ENCODE peak calls at places on chromosomes 5 and 9, in four cellular contexts. L is SJSA1, D is HuH-7.5, X is endodermal cell. C is an unnamed sample.

GRCh38 chr5:171485668-171486067 is 66.2 kb downstream of the FGF18 start:
- DNase-seq in L (no peak), D (no peak), X (no peak), C (peak; percentile 35)

GRCh38 chr5:74765201-74765600 is 1.7 kb downstream of the GFM2 start:
- DNase-seq in L (peak; percentile 55), D (no peak), X (no peak), C (no peak)

GRCh38 chr9:33161011-33161588 is 6.0 kb downstream of the B4GALT1 start:
- DNase-seq in L (peak; percentile 85), D (no peak), X (peak; percentile 71), C (peak; percentile 92)

GRCh38 chr5:116355819-116356601 is 218.6 kb downstream of the SEMA6A start:
- DNase-seq in L (no peak), D (no peak), X (no peak), C (no peak)

GRCh38 chr9:130866474-130866965 is 30.1 kb downstream of the QRFP start:
- DNase-seq in L (peak; percentile 76), D (peak; percentile 60), X (peak; percentile 97), C (peak; percentile 97)

GRCh38 chr5:30098940-30099339 is 1094.5 kb upstream of the CDH6 start:
- DNase-seq in L (no peak), D (no peak), X (no peak), C (no peak)

GRCh38 chr5:154138701-154139100 is 51.8 kb upstream of the GALNT10 start:
- DNase-seq in L (no peak), D (no peak), X (no peak), C (peak; percentile 48)

GRCh38 chr5:62082370-62082778 is 223.6 kb upstream of the KIF2A start:
- DNase-seq in L (no peak), D (no peak), X (no peak), C (no peak)

GRCh38 chr5:352639-353598 is 31.4 kb downstream of the AHRR start:
- DNase-seq in L (no peak), D (no peak), X (peak; percentile 54), C (no peak)

GRCh38 chr5:149886060-149886459 is 58.5 kb downstream of the PDE6A start:
- DNase-seq in L (no peak), D (no peak), X (no peak), C (no peak)

GRCh38 chr5:82155305-82155704 is 122.8 kb downstream of the RPS23 start:
- DNase-seq in L (no peak), D (no peak), X (no peak), C (no peak)

GRCh38 chr9:134386951-134387831 is 60.9 kb downstream of the RXRA start:
- DNase-seq in L (no peak), D (no peak), X (no peak), C (no peak)

GRCh38 chr9:26264709-26265601 is 586.7 kb upstream of the TUSC1 start:
- DNase-seq in L (peak; percentile 62), D (no peak), X (no peak), C (no peak)

GRCh38 chr5:142717582-142718215 is 31.8 kb upstream of the FGF1 start:
- DNase-seq in L (peak; percentile 65), D (peak; percentile 23), X (peak; percentile 76), C (peak; percentile 41)

GRCh38 chr9:129458663-129459549 is 162.0 kb downstream of the C9orf50 start:
- DNase-seq in L (no peak), D (no peak), X (peak; percentile 74), C (peak; percentile 46)

GRCh38 chr5:15717002-15717401 is 217.0 kb downstream of the FBXL7 start:
- DNase-seq in L (no peak), D (no peak), X (no peak), C (peak; percentile 18)

GRCh38 chr9:96031366-96031824 is 155.9 kb downstream of the ERCC6L2 start:
- DNase-seq in L (peak; percentile 83), D (no peak), X (no peak), C (no peak)

GRCh38 chr5:75551471-75551870 is 39.8 kb downstream of the POLK start:
- DNase-seq in L (no peak), D (no peak), X (no peak), C (no peak)

GRCh38 chr9:34219421-34219820 is 40.6 kb downstream of the UBAP1 start:
- DNase-seq in L (no peak), D (no peak), X (no peak), C (no peak)

GRCh38 chr5:38426493-38426892 is 130.0 kb downstream of the LIFR start:
- DNase-seq in L (no peak), D (no peak), X (no peak), C (no peak)